ENCODE peak calls at places on chromosomes 7 and 10, in six cellular contexts. S is KBM-7, W is upper lobe of right lung, E is kidney tubule cell, Q is WTC11, R is foreskin fibroblast. Z is an unnamed sample.

GRCh38 chr10:126235091-126235978 is 152.9 kb downstream of the ADAM12 start:
- DNase-seq in S (no peak), W (no peak), E (peak), Q (no peak), R (no peak), Z (no peak)

GRCh38 chr10:15660990-15661389 is 58.7 kb downstream of the ITGA8 start:
- DNase-seq in S (no peak), W (no peak), E (no peak), Q (peak), R (peak), Z (no peak)

GRCh38 chr10:19014034-19014433 is 34.6 kb upstream of the MALRD1 start:
- DNase-seq in S (no peak), W (no peak), E (peak), Q (no peak), R (peak), Z (peak)

GRCh38 chr10:111356571-111356970 is 279.7 kb downstream of the ADRA2A start:
- DNase-seq in S (peak), W (no peak), E (no peak), Q (no peak), R (no peak), Z (no peak)

GRCh38 chr7:2760098-2760889 is 72.3 kb downstream of the AMZ1 start:
- DNase-seq in S (peak), W (peak), E (peak), Q (peak), R (peak), Z (no peak)

GRCh38 chr10:24493168-24493567 is 230.5 kb downstream of the ARHGAP21 start:
- DNase-seq in S (no peak), W (no peak), E (no peak), Q (no peak), R (no peak), Z (no peak)

GRCh38 chr10:61942997-61943457 is 41.5 kb downstream of the ARID5B start:
- DNase-seq in S (no peak), W (no peak), E (no peak), Q (no peak), R (peak), Z (no peak)

GRCh38 chr10:92972066-92972870 is 88.3 kb upstream of the CYP26C1 start:
- DNase-seq in S (no peak), W (no peak), E (peak), Q (no peak), R (peak), Z (peak)

GRCh38 chr7:12570529-12571461 is at the start of gene SCIN:
- DNase-seq in S (peak), W (peak), E (peak), Q (peak), R (peak), Z (no peak)

GRCh38 chr7:49093218-49093617 is 168.9 kb downstream of the CDC14C start:
- DNase-seq in S (no peak), W (no peak), E (no peak), Q (no peak), R (no peak), Z (no peak)

GRCh38 chr7:128887169-128888038 is 23.1 kb downstream of the KCP start:
- DNase-seq in S (no peak), W (peak), E (no peak), Q (no peak), R (no peak), Z (peak)

GRCh38 chr7:154096-154835 is 38.1 kb upstream of the FAM20C start:
- DNase-seq in S (no peak), W (peak), E (no peak), Q (no peak), R (no peak), Z (peak)

GRCh38 chr10:121577568-121577967 is 20.7 kb downstream of the FGFR2 start:
- DNase-seq in S (no peak), W (no peak), E (no peak), Q (no peak), R (no peak), Z (no peak)

GRCh38 chr10:59904431-59905065 is 1.8 kb downstream of the CCDC6 start:
- DNase-seq in S (peak), W (no peak), E (no peak), Q (peak), R (no peak), Z (no peak)

GRCh38 chr10:62584726-62585125 is 210.6 kb downstream of the ZNF365 start:
- DNase-seq in S (no peak), W (no peak), E (peak), Q (no peak), R (peak), Z (no peak)

GRCh38 chr7:102836206-102836938 is 76.4 kb upstream of the LRRC17 start:
- DNase-seq in S (no peak), W (no peak), E (peak), Q (no peak), R (peak), Z (no peak)

GRCh38 chr7:156014201-156014600 is 201.9 kb upstream of the SHH start:
- DNase-seq in S (no peak), W (no peak), E (no peak), Q (no peak), R (no peak), Z (no peak)

GRCh38 chr7:30148951-30149459 is 14.2 kb downstream of the MTURN start:
- DNase-seq in S (peak), W (peak), E (peak), Q (no peak), R (no peak), Z (no peak)

GRCh38 chr10:11589738-11590137 is 21.7 kb downstream of the USP6NL start:
- DNase-seq in S (no peak), W (no peak), E (no peak), Q (no peak), R (no peak), Z (no peak)

GRCh38 chr10:104892879-104893278 is 251.8 kb downstream of the SORCS3 start:
- DNase-seq in S (no peak), W (no peak), E (no peak), Q (no peak), R (no peak), Z (no peak)

GRCh38 chr10:80686734-80687561 is 149.2 kb downstream of the SH2D4B start:
- DNase-seq in S (no peak), W (no peak), E (no peak), Q (no peak), R (no peak), Z (no peak)

GRCh38 chr7:54904130-54904529 is 114.7 kb upstream of the EGFR start:
- DNase-seq in S (no peak), W (no peak), E (peak), Q (no peak), R (peak), Z (no peak)

GRCh38 chr7:2873146-2873545 is 29.0 kb upstream of the GNA12 start:
- DNase-seq in S (no peak), W (no peak), E (peak), Q (no peak), R (no peak), Z (no peak)

GRCh38 chr10:119256897-119257296 is 49.5 kb downstream of the GRK5 start:
- DNase-seq in S (no peak), W (no peak), E (no peak), Q (no peak), R (no peak), Z (no peak)

GRCh38 chr10:11506247-11506789 is 105.1 kb downstream of the USP6NL start:
- DNase-seq in S (no peak), W (no peak), E (no peak), Q (no peak), R (no peak), Z (no peak)

GRCh38 chr7:96921231-96921630 is 84.1 kb upstream of the DLX6 start:
- DNase-seq in S (no peak), W (no peak), E (no peak), Q (no peak), R (no peak), Z (no peak)

GRCh38 chr7:5424689-5425506 is 1.3 kb upstream of the TNRC18 start:
- DNase-seq in S (peak), W (peak), E (peak), Q (no peak), R (peak), Z (no peak)